ENCODE peak calls at places on chromosomes 6 and 20, in ten cellular contexts. One of them, this sample, is unnamed.

GRCh38 chr20:5491463-5491862 is 174.7 kb upstream of the PROKR2 start:
- DNase-seq in ovary: no peak
- DNase-seq in neuronal stem cell: no peak
- DNase-seq in psoas muscle: no peak
- DNase-seq in fibroblast of lung: no peak
- DNase-seq in IMR-90: no peak
- DNase-seq in uterus: no peak
- DNase-seq in endothelial cell of umbilical vein: no peak
- DNase-seq in hepatocyte: no peak
- DNase-seq in left ventricle myocardium inferior: no peak
- DNase-seq in this sample: no peak

GRCh38 chr20:52031574-52032303 is 159.8 kb downstream of the ZFP64 start:
- DNase-seq in ovary: peak; percentile 27
- DNase-seq in neuronal stem cell: no peak
- DNase-seq in psoas muscle: no peak
- DNase-seq in fibroblast of lung: peak; percentile 62
- DNase-seq in IMR-90: peak; percentile 88
- DNase-seq in uterus: peak; percentile 18
- DNase-seq in endothelial cell of umbilical vein: peak; percentile 98
- DNase-seq in hepatocyte: peak; percentile 68
- DNase-seq in left ventricle myocardium inferior: no peak
- DNase-seq in this sample: peak; percentile 42

GRCh38 chr6:169427856-169428255 is 174.2 kb upstream of the THBS2 start:
- DNase-seq in ovary: peak; percentile 76
- DNase-seq in neuronal stem cell: peak; percentile 56
- DNase-seq in psoas muscle: no peak
- DNase-seq in fibroblast of lung: peak; percentile 84
- DNase-seq in IMR-90: peak; percentile 80
- DNase-seq in uterus: peak; percentile 69
- DNase-seq in endothelial cell of umbilical vein: no peak
- DNase-seq in hepatocyte: peak; percentile 64
- DNase-seq in left ventricle myocardium inferior: no peak
- DNase-seq in this sample: no peak

GRCh38 chr6:15763827-15764226 is 101.0 kb upstream of the DTNBP1 start:
- DNase-seq in ovary: peak; percentile 25
- DNase-seq in neuronal stem cell: no peak
- DNase-seq in psoas muscle: no peak
- DNase-seq in fibroblast of lung: peak; percentile 44
- DNase-seq in IMR-90: peak; percentile 22
- DNase-seq in uterus: no peak
- DNase-seq in endothelial cell of umbilical vein: peak; percentile 34
- DNase-seq in hepatocyte: peak; percentile 86
- DNase-seq in left ventricle myocardium inferior: no peak
- DNase-seq in this sample: no peak

GRCh38 chr6:35678021-35678654 is 10.6 kb downstream of the FKBP5 start:
- DNase-seq in ovary: no peak
- DNase-seq in neuronal stem cell: no peak
- DNase-seq in psoas muscle: no peak
- DNase-seq in fibroblast of lung: no peak
- DNase-seq in IMR-90: peak; percentile 52
- DNase-seq in uterus: no peak
- DNase-seq in endothelial cell of umbilical vein: peak; percentile 79
- DNase-seq in hepatocyte: no peak
- DNase-seq in left ventricle myocardium inferior: no peak
- DNase-seq in this sample: no peak

GRCh38 chr6:9139762-9140161 is 704.4 kb upstream of the SLC35B3 start:
- DNase-seq in ovary: peak; percentile 16
- DNase-seq in neuronal stem cell: no peak
- DNase-seq in psoas muscle: no peak
- DNase-seq in fibroblast of lung: peak; percentile 83
- DNase-seq in IMR-90: peak; percentile 88
- DNase-seq in uterus: no peak
- DNase-seq in endothelial cell of umbilical vein: no peak
- DNase-seq in hepatocyte: no peak
- DNase-seq in left ventricle myocardium inferior: no peak
- DNase-seq in this sample: no peak

GRCh38 chr6:116986819-116987218 is 109.8 kb downstream of the RFX6 start:
- DNase-seq in ovary: no peak
- DNase-seq in neuronal stem cell: no peak
- DNase-seq in psoas muscle: no peak
- DNase-seq in fibroblast of lung: no peak
- DNase-seq in IMR-90: no peak
- DNase-seq in uterus: no peak
- DNase-seq in endothelial cell of umbilical vein: no peak
- DNase-seq in hepatocyte: no peak
- DNase-seq in left ventricle myocardium inferior: no peak
- DNase-seq in this sample: no peak

GRCh38 chr6:122361314-122361979 is 38.0 kb upstream of the HSF2 start:
- DNase-seq in ovary: no peak
- DNase-seq in neuronal stem cell: no peak
- DNase-seq in psoas muscle: no peak
- DNase-seq in fibroblast of lung: no peak
- DNase-seq in IMR-90: no peak
- DNase-seq in uterus: no peak
- DNase-seq in endothelial cell of umbilical vein: no peak
- DNase-seq in hepatocyte: no peak
- DNase-seq in left ventricle myocardium inferior: no peak
- DNase-seq in this sample: no peak

GRCh38 chr6:158758464-158758863 is 60.7 kb downstream of the EZR start:
- DNase-seq in ovary: no peak
- DNase-seq in neuronal stem cell: peak; percentile 14
- DNase-seq in psoas muscle: peak; percentile 35
- DNase-seq in fibroblast of lung: peak; percentile 24
- DNase-seq in IMR-90: peak; percentile 45
- DNase-seq in uterus: no peak
- DNase-seq in endothelial cell of umbilical vein: no peak
- DNase-seq in hepatocyte: peak; percentile 68
- DNase-seq in left ventricle myocardium inferior: no peak
- DNase-seq in this sample: no peak

GRCh38 chr20:36462440-36463211 is 78.7 kb upstream of the MYL9 start:
- DNase-seq in ovary: peak; percentile 54
- DNase-seq in neuronal stem cell: no peak
- DNase-seq in psoas muscle: peak; percentile 80
- DNase-seq in fibroblast of lung: peak; percentile 55
- DNase-seq in IMR-90: peak; percentile 60
- DNase-seq in uterus: peak; percentile 67
- DNase-seq in endothelial cell of umbilical vein: peak; percentile 70
- DNase-seq in hepatocyte: peak; percentile 45
- DNase-seq in left ventricle myocardium inferior: peak; percentile 80
- DNase-seq in this sample: no peak

GRCh38 chr6:167930300-167930699 is 67.2 kb upstream of the KIF25 start:
- DNase-seq in ovary: no peak
- DNase-seq in neuronal stem cell: no peak
- DNase-seq in psoas muscle: no peak
- DNase-seq in fibroblast of lung: peak; percentile 27
- DNase-seq in IMR-90: peak; percentile 53
- DNase-seq in uterus: no peak
- DNase-seq in endothelial cell of umbilical vein: no peak
- DNase-seq in hepatocyte: no peak
- DNase-seq in left ventricle myocardium inferior: no peak
- DNase-seq in this sample: no peak

GRCh38 chr6:9851541-9852380 is 563.1 kb downstream of the TFAP2A start:
- DNase-seq in ovary: no peak
- DNase-seq in neuronal stem cell: no peak
- DNase-seq in psoas muscle: no peak
- DNase-seq in fibroblast of lung: no peak
- DNase-seq in IMR-90: peak; percentile 9
- DNase-seq in uterus: no peak
- DNase-seq in endothelial cell of umbilical vein: no peak
- DNase-seq in hepatocyte: peak; percentile 14
- DNase-seq in left ventricle myocardium inferior: no peak
- DNase-seq in this sample: no peak

GRCh38 chr6:68695838-68696237 is 60.8 kb downstream of the ADGRB3 start:
- DNase-seq in ovary: no peak
- DNase-seq in neuronal stem cell: no peak
- DNase-seq in psoas muscle: no peak
- DNase-seq in fibroblast of lung: no peak
- DNase-seq in IMR-90: no peak
- DNase-seq in uterus: no peak
- DNase-seq in endothelial cell of umbilical vein: no peak
- DNase-seq in hepatocyte: no peak
- DNase-seq in left ventricle myocardium inferior: no peak
- DNase-seq in this sample: no peak
- H3K9me3 ChIP-seq in ovary: no peaks in the 10 kb centered on the region
- H3K9me3 ChIP-seq in neuronal stem cell: no peaks in the 10 kb centered on the region
- H3K9me3 ChIP-seq in psoas muscle: no peaks in the 10 kb centered on the region
- H3K9me3 ChIP-seq in fibroblast of lung: no peaks in the 10 kb centered on the region
- H3K9me3 ChIP-seq in IMR-90: no peaks in the 10 kb centered on the region
- H3K9me3 ChIP-seq in uterus: no peaks in the 10 kb centered on the region
- H3K9me3 ChIP-seq in endothelial cell of umbilical vein: no peaks in the 10 kb centered on the region
- H3K9me3 ChIP-seq in hepatocyte: no peaks in the 10 kb centered on the region
- H3K9me3 ChIP-seq in left ventricle myocardium inferior: no peaks in the 10 kb centered on the region
- H3K9me3 ChIP-seq in this sample: no peaks in the 10 kb centered on the region

GRCh38 chr6:13593103-13593502 is 18.7 kb downstream of the SIRT5 start:
- DNase-seq in ovary: no peak
- DNase-seq in neuronal stem cell: no peak
- DNase-seq in psoas muscle: no peak
- DNase-seq in fibroblast of lung: no peak
- DNase-seq in IMR-90: no peak
- DNase-seq in uterus: no peak
- DNase-seq in endothelial cell of umbilical vein: no peak
- DNase-seq in hepatocyte: no peak
- DNase-seq in left ventricle myocardium inferior: no peak
- DNase-seq in this sample: no peak

GRCh38 chr6:13593720-13594119 is 19.3 kb downstream of the SIRT5 start:
- DNase-seq in ovary: no peak
- DNase-seq in neuronal stem cell: no peak
- DNase-seq in psoas muscle: no peak
- DNase-seq in fibroblast of lung: no peak
- DNase-seq in IMR-90: peak; percentile 66
- DNase-seq in uterus: no peak
- DNase-seq in endothelial cell of umbilical vein: no peak
- DNase-seq in hepatocyte: no peak
- DNase-seq in left ventricle myocardium inferior: no peak
- DNase-seq in this sample: no peak

GRCh38 chr6:13590574-13591153 is 16.3 kb downstream of the SIRT5 start:
- DNase-seq in ovary: no peak
- DNase-seq in neuronal stem cell: no peak
- DNase-seq in psoas muscle: no peak
- DNase-seq in fibroblast of lung: no peak
- DNase-seq in IMR-90: no peak
- DNase-seq in uterus: no peak
- DNase-seq in endothelial cell of umbilical vein: no peak
- DNase-seq in hepatocyte: no peak
- DNase-seq in left ventricle myocardium inferior: no peak
- DNase-seq in this sample: no peak

GRCh38 chr6:13589801-13590200 is 15.4 kb downstream of the SIRT5 start:
- DNase-seq in ovary: no peak
- DNase-seq in neuronal stem cell: no peak
- DNase-seq in psoas muscle: no peak
- DNase-seq in fibroblast of lung: no peak
- DNase-seq in IMR-90: no peak
- DNase-seq in uterus: no peak
- DNase-seq in endothelial cell of umbilical vein: no peak
- DNase-seq in hepatocyte: no peak
- DNase-seq in left ventricle myocardium inferior: no peak
- DNase-seq in this sample: no peak

DNA sequence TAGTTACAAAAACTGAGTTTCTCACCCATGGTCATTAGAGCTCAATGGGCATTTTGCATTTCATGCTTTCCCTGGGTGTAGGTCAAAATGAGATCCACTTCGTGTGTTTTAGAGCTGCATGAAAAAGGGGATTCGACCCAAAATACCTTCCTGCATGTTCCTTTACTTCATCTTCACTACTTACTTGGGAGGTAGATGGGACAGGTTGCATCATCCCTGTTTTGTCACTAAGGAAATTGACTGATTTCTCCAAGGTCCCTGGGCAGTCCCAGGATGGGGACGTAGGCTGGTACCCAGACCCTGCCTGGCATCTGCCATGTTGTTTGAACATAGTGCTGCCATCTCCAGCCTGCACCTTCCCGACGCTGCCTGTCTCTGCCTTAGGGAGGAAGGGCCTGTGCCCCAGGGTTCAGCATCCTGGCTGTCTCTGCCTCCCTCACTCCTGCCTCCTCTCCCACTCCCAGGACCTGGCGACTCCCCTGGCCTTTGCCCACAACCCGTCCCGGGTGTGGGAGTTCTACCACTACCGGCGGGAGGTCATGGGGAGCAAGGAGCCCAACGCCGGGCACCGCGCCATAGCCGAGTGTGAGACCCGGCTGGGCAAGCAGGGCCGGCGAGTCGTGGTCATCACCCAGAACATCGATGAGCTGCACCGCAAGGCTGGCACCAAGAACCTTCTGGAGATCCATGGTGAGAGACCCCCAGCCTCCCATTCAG is 17.0 kb downstream of the SIRT5 start:
- DNase-seq in ovary: no peak
- DNase-seq in neuronal stem cell: no peak
- DNase-seq in psoas muscle: no peak
- DNase-seq in fibroblast of lung: no peak
- DNase-seq in IMR-90: no peak
- DNase-seq in uterus: no peak
- DNase-seq in endothelial cell of umbilical vein: no peak
- DNase-seq in hepatocyte: no peak
- DNase-seq in left ventricle myocardium inferior: no peak
- DNase-seq in this sample: no peak
- H3K36me3 ChIP-seq in ovary: no peaks in the 10 kb centered on the region
- H3K36me3 ChIP-seq in neuronal stem cell: peaks cover 65% of the 10 kb centered on the region
- H3K36me3 ChIP-seq in psoas muscle: peaks cover 5% of the 10 kb centered on the region
- H3K36me3 ChIP-seq in fibroblast of lung: peaks cover 2% of the 10 kb centered on the region
- H3K36me3 ChIP-seq in IMR-90: peaks cover 17% of the 10 kb centered on the region
- H3K36me3 ChIP-seq in uterus: no peaks in the 10 kb centered on the region
- H3K36me3 ChIP-seq in endothelial cell of umbilical vein: peaks cover 11% of the 10 kb centered on the region
- H3K36me3 ChIP-seq in hepatocyte: no peaks in the 10 kb centered on the region
- H3K36me3 ChIP-seq in left ventricle myocardium inferior: peaks cover 89% of the 10 kb centered on the region
- H3K36me3 ChIP-seq in this sample: peaks cover 20% of the 10 kb centered on the region

GRCh38 chr6:1222426-1223311 is 89.2 kb upstream of the FOXQ1 start:
- DNase-seq in ovary: no peak
- DNase-seq in neuronal stem cell: no peak
- DNase-seq in psoas muscle: no peak
- DNase-seq in fibroblast of lung: no peak
- DNase-seq in IMR-90: no peak
- DNase-seq in uterus: no peak
- DNase-seq in endothelial cell of umbilical vein: no peak
- DNase-seq in hepatocyte: no peak
- DNase-seq in left ventricle myocardium inferior: peak; percentile 52
- DNase-seq in this sample: no peak
- H3K4me1 ChIP-seq in ovary: no peaks in the 10 kb centered on the region
- H3K4me1 ChIP-seq in neuronal stem cell: no peaks in the 10 kb centered on the region
- H3K4me1 ChIP-seq in psoas muscle: no peaks in the 10 kb centered on the region
- H3K4me1 ChIP-seq in fibroblast of lung: no peaks in the 10 kb centered on the region
- H3K4me1 ChIP-seq in IMR-90: no peaks in the 10 kb centered on the region
- H3K4me1 ChIP-seq in uterus: no peaks in the 10 kb centered on the region
- H3K4me1 ChIP-seq in endothelial cell of umbilical vein: no peaks in the 10 kb centered on the region
- H3K4me1 ChIP-seq in hepatocyte: peaks cover 8% of the 10 kb centered on the region
- H3K4me1 ChIP-seq in left ventricle myocardium inferior: no peaks in the 10 kb centered on the region
- H3K4me1 ChIP-seq in this sample: no peaks in the 10 kb centered on the region

DNA sequence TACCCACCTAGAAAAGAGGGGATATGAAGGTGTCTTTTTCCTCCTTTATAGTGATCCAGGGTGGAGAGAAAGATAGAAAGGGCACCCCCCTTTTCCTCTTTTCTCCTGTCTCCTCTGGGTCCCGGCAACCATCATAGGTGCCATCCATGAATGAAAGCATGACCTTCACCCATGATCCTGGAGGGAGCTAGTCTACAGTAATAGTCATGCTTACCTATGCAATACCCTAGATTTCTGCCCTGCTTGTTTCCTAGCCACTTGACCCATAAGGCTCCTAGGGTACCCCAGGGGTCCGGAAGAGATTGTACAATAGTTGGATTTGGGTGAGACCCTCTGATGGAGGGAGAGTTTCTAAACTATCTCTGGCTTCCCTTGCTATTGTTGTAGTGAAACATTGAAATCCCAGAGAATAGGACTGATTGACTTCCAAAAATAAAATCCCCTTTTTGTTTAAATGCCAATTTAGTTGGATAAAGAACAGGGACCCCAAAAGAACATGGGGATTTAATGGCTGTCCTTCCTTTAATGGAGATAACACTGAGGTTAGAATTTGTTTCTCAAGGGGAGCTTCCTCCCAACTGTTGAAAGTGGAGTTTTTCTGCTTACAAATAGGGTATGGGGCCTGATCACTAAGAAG is 366.8 kb upstream of the KHDRBS2 start:
- DNase-seq in ovary: no peak
- DNase-seq in neuronal stem cell: peak; percentile 6
- DNase-seq in psoas muscle: no peak
- DNase-seq in fibroblast of lung: peak; percentile 26
- DNase-seq in IMR-90: peak; percentile 12
- DNase-seq in uterus: no peak
- DNase-seq in endothelial cell of umbilical vein: no peak
- DNase-seq in hepatocyte: no peak
- DNase-seq in left ventricle myocardium inferior: no peak
- DNase-seq in this sample: no peak
- H3K9me3 ChIP-seq in ovary: no peaks in the 10 kb centered on the region
- H3K9me3 ChIP-seq in neuronal stem cell: peaks cover 5% of the 10 kb centered on the region
- H3K9me3 ChIP-seq in psoas muscle: peaks cover 17% of the 10 kb centered on the region
- H3K9me3 ChIP-seq in fibroblast of lung: no peaks in the 10 kb centered on the region
- H3K9me3 ChIP-seq in IMR-90: peaks cover 11% of the 10 kb centered on the region
- H3K9me3 ChIP-seq in uterus: no peaks in the 10 kb centered on the region
- H3K9me3 ChIP-seq in endothelial cell of umbilical vein: peaks cover 8% of the 10 kb centered on the region
- H3K9me3 ChIP-seq in hepatocyte: peaks cover 9% of the 10 kb centered on the region
- H3K9me3 ChIP-seq in left ventricle myocardium inferior: peaks cover 91% of the 10 kb centered on the region
- H3K9me3 ChIP-seq in this sample: no peaks in the 10 kb centered on the region